ENCODE peak calls at places on chromosome 1, in six cellular contexts. One of them, this sample, is unnamed.

GRCh38 chr1:205809942-205810345 is 3.1 kb downstream of the SLC41A1 start:
- DNase-seq in body of pancreas: peak
- DNase-seq in GM12891: no peak
- DNase-seq in lower lobe of right lung: no peak
- DNase-seq in NCI-H774: no peak
- DNase-seq in small intestine: no peak
- DNase-seq in this sample: no peak

GRCh38 chr1:52916241-52916975 is 5.1 kb downstream of the ECHDC2 start:
- DNase-seq in lower lobe of right lung: no peak
- DNase-seq in small intestine: no peak
- DNase-seq in GM12891: no peak
- DNase-seq in body of pancreas: no peak
- DNase-seq in NCI-H774: no peak
- DNase-seq in this sample: peak

GRCh38 chr1:52571783-52572182 is 18.9 kb upstream of the TUT4 start:
- DNase-seq in NCI-H774: no peak
- DNase-seq in lower lobe of right lung: no peak
- DNase-seq in small intestine: no peak
- DNase-seq in GM12891: no peak
- DNase-seq in body of pancreas: no peak
- DNase-seq in this sample: peak

GRCh38 chr1:192807221-192807967 is 1.4 kb upstream of the RGS2 start:
- DNase-seq in lower lobe of right lung: no peak
- DNase-seq in small intestine: peak
- DNase-seq in NCI-H774: no peak
- DNase-seq in body of pancreas: peak
- DNase-seq in GM12891: no peak
- DNase-seq in this sample: peak

GRCh38 chr1:111439461-111440351 is 9.3 kb downstream of the WDR77 start:
- DNase-seq in GM12891: no peak
- DNase-seq in body of pancreas: no peak
- DNase-seq in lower lobe of right lung: no peak
- DNase-seq in small intestine: no peak
- DNase-seq in NCI-H774: no peak
- DNase-seq in this sample: no peak

GRCh38 chr1:9078035-9078948 is 8.9 kb upstream of the SLC2A5 start:
- DNase-seq in GM12891: no peak
- DNase-seq in small intestine: peak
- DNase-seq in body of pancreas: peak
- DNase-seq in NCI-H774: no peak
- DNase-seq in lower lobe of right lung: no peak
- DNase-seq in this sample: peak

GRCh38 chr1:211920141-211920572 is 89.6 kb upstream of the LPGAT1 start:
- DNase-seq in NCI-H774: no peak
- DNase-seq in lower lobe of right lung: no peak
- DNase-seq in body of pancreas: peak
- DNase-seq in small intestine: peak
- DNase-seq in GM12891: no peak
- DNase-seq in this sample: no peak

GRCh38 chr1:59305188-59305587 is 8.3 kb downstream of the FGGY start:
- DNase-seq in body of pancreas: no peak
- DNase-seq in lower lobe of right lung: no peak
- DNase-seq in GM12891: no peak
- DNase-seq in NCI-H774: no peak
- DNase-seq in small intestine: no peak
- DNase-seq in this sample: no peak

GRCh38 chr1:46492871-46493270 is 3.2 kb downstream of the DMBX1 start:
- DNase-seq in GM12891: no peak
- DNase-seq in NCI-H774: no peak
- DNase-seq in lower lobe of right lung: no peak
- DNase-seq in body of pancreas: no peak
- DNase-seq in small intestine: no peak
- DNase-seq in this sample: no peak

GRCh38 chr1:199357591-199357990 is 669.9 kb upstream of the NR5A2 start:
- DNase-seq in GM12891: no peak
- DNase-seq in NCI-H774: no peak
- DNase-seq in lower lobe of right lung: no peak
- DNase-seq in small intestine: no peak
- DNase-seq in body of pancreas: no peak
- DNase-seq in this sample: no peak

GRCh38 chr1:161017756-161018630 is 3.0 kb downstream of the F11R start:
- DNase-seq in GM12891: no peak
- DNase-seq in body of pancreas: no peak
- DNase-seq in lower lobe of right lung: no peak
- DNase-seq in small intestine: no peak
- DNase-seq in NCI-H774: no peak
- DNase-seq in this sample: no peak

GRCh38 chr1:5770981-5771765 is 221.1 kb downstream of the NPHP4 start:
- DNase-seq in lower lobe of right lung: no peak
- DNase-seq in small intestine: no peak
- DNase-seq in NCI-H774: no peak
- DNase-seq in GM12891: no peak
- DNase-seq in body of pancreas: peak
- DNase-seq in this sample: no peak

GRCh38 chr1:235329139-235329808 is 904 bp downstream of the GGPS1 start:
- DNase-seq in NCI-H774: no peak
- DNase-seq in GM12891: no peak
- DNase-seq in small intestine: peak
- DNase-seq in body of pancreas: peak
- DNase-seq in lower lobe of right lung: no peak
- DNase-seq in this sample: no peak

GRCh38 chr1:28822779-28823178 is 10.8 kb downstream of the OPRD1 start:
- DNase-seq in small intestine: no peak
- DNase-seq in NCI-H774: no peak
- DNase-seq in body of pancreas: no peak
- DNase-seq in lower lobe of right lung: no peak
- DNase-seq in GM12891: no peak
- DNase-seq in this sample: no peak

GRCh38 chr1:112707217-112708001 is 482 bp upstream of the RHOC start:
- DNase-seq in small intestine: peak
- DNase-seq in lower lobe of right lung: peak
- DNase-seq in GM12891: peak
- DNase-seq in NCI-H774: peak
- DNase-seq in body of pancreas: peak
- DNase-seq in this sample: peak

GRCh38 chr1:233289676-233290075 is 5.8 kb downstream of the PCNX2 start:
- DNase-seq in lower lobe of right lung: no peak
- DNase-seq in NCI-H774: peak
- DNase-seq in body of pancreas: no peak
- DNase-seq in GM12891: no peak
- DNase-seq in small intestine: no peak
- DNase-seq in this sample: no peak

GRCh38 chr1:200207711-200208126 is 180.2 kb downstream of the NR5A2 start:
- DNase-seq in GM12891: no peak
- DNase-seq in body of pancreas: no peak
- DNase-seq in NCI-H774: no peak
- DNase-seq in small intestine: no peak
- DNase-seq in lower lobe of right lung: no peak
- DNase-seq in this sample: no peak

GRCh38 chr1:180816132-180816531 is 96.6 kb upstream of the KIAA1614 start:
- DNase-seq in GM12891: no peak
- DNase-seq in small intestine: no peak
- DNase-seq in body of pancreas: no peak
- DNase-seq in lower lobe of right lung: no peak
- DNase-seq in NCI-H774: no peak
- DNase-seq in this sample: no peak

GRCh38 chr1:56901720-56902119 is 47.1 kb downstream of the C8A start:
- DNase-seq in lower lobe of right lung: no peak
- DNase-seq in body of pancreas: no peak
- DNase-seq in small intestine: peak
- DNase-seq in GM12891: no peak
- DNase-seq in NCI-H774: no peak
- DNase-seq in this sample: no peak

GRCh38 chr1:56715161-56715560 is 70.0 kb downstream of the PRKAA2 start:
- DNase-seq in body of pancreas: no peak
- DNase-seq in GM12891: no peak
- DNase-seq in NCI-H774: no peak
- DNase-seq in small intestine: no peak
- DNase-seq in lower lobe of right lung: no peak
- DNase-seq in this sample: no peak

GRCh38 chr1:6317101-6317760 is 56.3 kb upstream of the GPR153 start:
- DNase-seq in lower lobe of right lung: no peak
- DNase-seq in body of pancreas: no peak
- DNase-seq in GM12891: no peak
- DNase-seq in small intestine: no peak
- DNase-seq in NCI-H774: no peak
- DNase-seq in this sample: no peak

GRCh38 chr1:235657747-235658526 is 8.4 kb upstream of the GNG4 start:
- DNase-seq in lower lobe of right lung: no peak
- DNase-seq in body of pancreas: no peak
- DNase-seq in small intestine: no peak
- DNase-seq in GM12891: no peak
- DNase-seq in NCI-H774: no peak
- DNase-seq in this sample: no peak

GRCh38 chr1:108801101-108801500 is 54.6 kb downstream of the STXBP3 start:
- DNase-seq in body of pancreas: no peak
- DNase-seq in NCI-H774: no peak
- DNase-seq in small intestine: no peak
- DNase-seq in lower lobe of right lung: no peak
- DNase-seq in GM12891: no peak
- DNase-seq in this sample: no peak

GRCh38 chr1:67427947-67428346 is 2.3 kb downstream of the SERBP1 start:
- DNase-seq in NCI-H774: no peak
- DNase-seq in GM12891: no peak
- DNase-seq in lower lobe of right lung: no peak
- DNase-seq in body of pancreas: no peak
- DNase-seq in small intestine: no peak
- DNase-seq in this sample: no peak

GRCh38 chr1:234975122-234975940 is 153.3 kb downstream of the TOMM20 start:
- DNase-seq in body of pancreas: peak
- DNase-seq in lower lobe of right lung: no peak
- DNase-seq in small intestine: peak
- DNase-seq in GM12891: no peak
- DNase-seq in NCI-H774: peak
- DNase-seq in this sample: peak

GRCh38 chr1:232890340-232890953 is 60.0 kb upstream of the NTPCR start:
- DNase-seq in body of pancreas: no peak
- DNase-seq in GM12891: no peak
- DNase-seq in lower lobe of right lung: no peak
- DNase-seq in NCI-H774: no peak
- DNase-seq in small intestine: no peak
- DNase-seq in this sample: no peak

GRCh38 chr1:234730110-234730509 is 120.1 kb upstream of the IRF2BP2 start:
- DNase-seq in small intestine: no peak
- DNase-seq in GM12891: no peak
- DNase-seq in body of pancreas: no peak
- DNase-seq in lower lobe of right lung: no peak
- DNase-seq in NCI-H774: no peak
- DNase-seq in this sample: no peak

GRCh38 chr1:70930062-70930461 is 117.6 kb downstream of the PTGER3 start:
- DNase-seq in NCI-H774: no peak
- DNase-seq in lower lobe of right lung: no peak
- DNase-seq in body of pancreas: no peak
- DNase-seq in small intestine: no peak
- DNase-seq in GM12891: no peak
- DNase-seq in this sample: no peak

GRCh38 chr1:236421850-236422516 is 27.9 kb downstream of the EDARADD start:
- DNase-seq in NCI-H774: no peak
- DNase-seq in small intestine: no peak
- DNase-seq in body of pancreas: no peak
- DNase-seq in GM12891: no peak
- DNase-seq in lower lobe of right lung: no peak
- DNase-seq in this sample: no peak

GRCh38 chr1:8866792-8867415 is 11.6 kb downstream of the ENO1 start:
- DNase-seq in small intestine: no peak
- DNase-seq in body of pancreas: no peak
- DNase-seq in GM12891: no peak
- DNase-seq in NCI-H774: no peak
- DNase-seq in lower lobe of right lung: no peak
- DNase-seq in this sample: no peak

GRCh38 chr1:14039894-14040430 is 340.0 kb downstream of the PRDM2 start:
- DNase-seq in lower lobe of right lung: no peak
- DNase-seq in GM12891: no peak
- DNase-seq in NCI-H774: no peak
- DNase-seq in body of pancreas: no peak
- DNase-seq in small intestine: no peak
- DNase-seq in this sample: no peak

GRCh38 chr1:23168079-23168461 is 586 bp downstream of the LUZP1 start:
- DNase-seq in NCI-H774: no peak
- DNase-seq in small intestine: no peak
- DNase-seq in lower lobe of right lung: peak
- DNase-seq in GM12891: no peak
- DNase-seq in body of pancreas: peak
- DNase-seq in this sample: no peak